ENCODE peak calls at places on chromosomes 13 and 19, in eight cellular contexts. W is cardiac fibroblast; S is CD4-positive, CD25-positive, alpha-beta regulatory T cell; N is thoracic aorta; M is adrenal gland; L is dorsolateral prefrontal cortex; F is lower leg skin; A is K562. Q is an unnamed sample.
A peak's percentile ranks its signal among the peaks of the same experiment; 100 is the strongest.

GRCh38 chr19:1259873-1260748 is 9.0 kb upstream of the CIRBP start:
- DNase-seq in S (peak; percentile 69), M (no peak), F (no peak), W (peak; percentile 48), N (no peak), A (no peak), L (no peak), Q (no peak)

GRCh38 chr13:100510208-100510997 is 78.2 kb downstream of the GGACT start:
- DNase-seq in M (no peak), A (no peak), N (no peak), S (no peak), F (no peak), W (no peak), L (no peak), Q (no peak)

GRCh38 chr19:51688665-51689571 is 4.2 kb upstream of the SPACA6 start:
- DNase-seq in A (peak; percentile 79), W (peak; percentile 97), S (no peak), N (peak; percentile 74), L (peak; percentile 89), M (peak; percentile 94), F (peak; percentile 72), Q (peak; percentile 88)

GRCh38 chr19:21022996-21023395 is 2.5 kb downstream of the ZNF430 start:
- DNase-seq in F (no peak), L (no peak), S (peak; percentile 42), M (no peak), A (peak; percentile 3), N (no peak), W (peak; percentile 80), Q (no peak)

GRCh38 chr13:30906411-30906990 is 430 bp downstream of the MEDAG start:
- DNase-seq in F (no peak), S (no peak), A (no peak), L (no peak), W (no peak), M (no peak), N (no peak), Q (no peak)

GRCh38 chr13:53683608-53684007 is 655.0 kb downstream of the OLFM4 start:
- DNase-seq in W (no peak), S (no peak), M (no peak), A (no peak), L (no peak), F (no peak), N (no peak), Q (no peak)

GRCh38 chr13:96090240-96091101 is 564 bp downstream of the HS6ST3 start:
- DNase-seq in L (no peak), S (no peak), F (no peak), W (peak; percentile 13), N (no peak), A (no peak), M (no peak), Q (no peak)

GRCh38 chr13:97659602-97660001 is 225.6 kb downstream of the RAP2A start:
- DNase-seq in L (peak; percentile 55), W (peak; percentile 6), N (no peak), A (no peak), M (peak; percentile 26), S (no peak), F (no peak), Q (no peak)

GRCh38 chr19:5254543-5254942 is 86.1 kb downstream of the PTPRS start:
- DNase-seq in A (no peak), S (no peak), W (no peak), L (no peak), N (no peak), F (no peak), M (no peak), Q (no peak)

GRCh38 chr13:101785858-101786257 is 333.4 kb downstream of the ITGBL1 start:
- DNase-seq in L (peak; percentile 34), A (no peak), N (no peak), M (no peak), W (peak; percentile 27), S (no peak), F (no peak), Q (no peak)

GRCh38 chr19:44882063-44882462 is 9.0 kb upstream of the TOMM40 start:
- DNase-seq in L (no peak), S (no peak), W (no peak), M (no peak), A (no peak), N (no peak), F (no peak), Q (no peak)

GRCh38 chr13:113078895-113079720 is 26.5 kb upstream of the F7 start:
- DNase-seq in W (no peak), M (no peak), A (no peak), F (no peak), N (no peak), S (no peak), L (peak; percentile 77), Q (no peak)
- H3K4me3 ChIP-seq in W (no peak overlapping the region), M (no peak overlapping the region), A (no peak overlapping the region), F (no peak overlapping the region), N (no peak overlapping the region), S (no peak overlapping the region), L (no peak overlapping the region), Q (no peak overlapping the region)

GRCh38 chr19:7098096-7098495 is 28.6 kb downstream of the ZNF557 start:
- DNase-seq in A (no peak), S (no peak), N (no peak), L (no peak), W (no peak), M (no peak), F (no peak), Q (no peak)
- H3K4me3 ChIP-seq in A (peak overlapping the region; percentile 60), S (peak overlapping the region; percentile 62), N (peak overlapping the region; percentile 92), L (no peak overlapping the region), W (peak overlapping the region; percentile 79), M (no peak overlapping the region), F (no peak overlapping the region), Q (peak overlapping the region; percentile 65)

DNA sequence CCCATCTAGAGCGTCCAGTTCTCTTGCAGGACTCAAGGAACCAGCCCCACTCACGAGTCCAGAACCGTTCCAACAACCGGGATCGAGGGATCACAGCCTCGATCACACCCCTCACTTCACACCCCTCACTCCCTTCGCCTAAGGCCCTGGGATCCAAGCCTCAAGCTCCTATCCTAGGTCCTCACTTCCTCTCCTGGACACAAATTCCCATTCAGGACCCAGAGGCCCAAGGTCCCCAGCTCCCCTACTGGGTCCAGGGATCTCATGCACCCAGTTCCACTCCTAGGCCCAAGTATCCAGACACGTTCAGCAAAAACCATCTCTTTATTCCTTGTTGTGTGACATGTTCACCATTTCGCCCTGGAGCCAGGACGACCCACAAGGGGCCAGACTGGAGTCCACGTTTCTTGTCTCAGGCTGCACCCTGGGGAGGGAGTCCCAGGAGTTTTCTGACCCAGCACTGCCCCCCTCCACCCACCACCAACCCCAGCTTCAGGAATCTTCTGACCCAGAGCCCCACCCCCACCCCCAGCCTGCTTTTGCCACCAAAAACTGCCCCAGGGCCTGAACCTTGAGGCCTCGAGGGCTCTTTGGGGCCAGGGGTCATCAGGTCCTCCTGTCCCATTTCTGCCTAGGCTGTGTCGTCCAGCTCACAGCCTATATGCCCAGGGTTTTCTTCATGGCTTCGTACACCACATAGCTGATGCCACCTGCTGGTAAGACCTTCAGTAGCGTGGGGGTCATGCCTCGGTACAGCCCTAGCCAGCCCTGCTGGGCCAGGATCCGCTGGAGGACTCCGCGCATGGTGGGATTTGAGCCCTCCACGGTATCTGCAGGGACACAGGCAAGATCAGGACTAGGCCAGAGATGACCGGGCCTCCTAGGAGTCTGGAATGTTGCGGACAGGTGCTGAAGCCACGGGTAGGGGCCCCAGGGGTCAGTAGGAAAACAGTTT is 1.4 kb upstream of the KHSRP start:
- DNase-seq in F (no peak), A (no peak), N (no peak), W (no peak), S (no peak), L (no peak), M (peak; percentile 38), Q (no peak)
- H3K4me3 ChIP-seq in F (no peak overlapping the region), A (no peak overlapping the region), N (peak overlapping the region; percentile 47), W (no peak overlapping the region), S (peak overlapping the region; percentile 41), L (peak overlapping the region; percentile 32), M (no peak overlapping the region), Q (no peak overlapping the region)

GRCh38 chr19:19515764-19516519 is at the start of gene NDUFA13:
- DNase-seq in F (peak; percentile 93), A (peak; percentile 89), M (peak; percentile 96), N (peak; percentile 65), L (peak; percentile 95), S (peak; percentile 95), W (peak; percentile 96), Q (peak; percentile 95)

GRCh38 chr19:19514881-19515763 is at the start of gene TSSK6:
- DNase-seq in W (no peak), L (no peak), N (no peak), F (no peak), M (peak; percentile 49), A (no peak), S (no peak), Q (no peak)

GRCh38 chr19:19513671-19514070 is 1.7 kb downstream of the TSSK6 start:
- DNase-seq in F (no peak), W (no peak), S (no peak), L (no peak), M (no peak), N (no peak), A (no peak), Q (no peak)

GRCh38 chr19:19514215-19514633 is 1.1 kb downstream of the TSSK6 start:
- DNase-seq in L (no peak), S (no peak), M (peak; percentile 77), W (peak; percentile 61), N (no peak), A (no peak), F (peak; percentile 39), Q (peak; percentile 79)

DNA sequence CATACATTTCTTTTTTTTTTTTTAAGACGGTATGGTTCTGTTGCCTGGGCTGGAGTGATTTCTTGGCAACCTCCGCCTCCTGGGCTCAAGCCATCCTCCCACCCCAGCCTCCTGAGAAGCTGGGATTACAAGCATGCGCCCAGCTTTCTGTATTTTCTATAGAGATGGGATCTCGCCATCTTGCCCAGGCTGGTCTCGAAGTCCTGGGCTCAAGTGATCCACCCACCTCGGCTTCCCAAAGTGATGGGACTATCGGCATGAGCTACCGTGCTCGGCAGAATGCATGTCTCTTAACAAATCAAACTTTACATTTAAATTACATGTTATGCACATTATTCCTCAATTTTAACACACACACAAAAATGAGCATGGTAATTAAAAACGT is 1.2 kb downstream of the NDUFA13 start:
- DNase-seq in M (no peak), W (no peak), F (no peak), S (no peak), L (no peak), A (no peak), N (no peak), Q (no peak)
- H3K4me3 ChIP-seq in M (no peak overlapping the region), W (peak overlapping the region; percentile 85), F (no peak overlapping the region), S (peak overlapping the region; percentile 26), L (no peak overlapping the region), A (peak overlapping the region; percentile 90), N (peak overlapping the region; percentile 85), Q (no peak overlapping the region)

DNA sequence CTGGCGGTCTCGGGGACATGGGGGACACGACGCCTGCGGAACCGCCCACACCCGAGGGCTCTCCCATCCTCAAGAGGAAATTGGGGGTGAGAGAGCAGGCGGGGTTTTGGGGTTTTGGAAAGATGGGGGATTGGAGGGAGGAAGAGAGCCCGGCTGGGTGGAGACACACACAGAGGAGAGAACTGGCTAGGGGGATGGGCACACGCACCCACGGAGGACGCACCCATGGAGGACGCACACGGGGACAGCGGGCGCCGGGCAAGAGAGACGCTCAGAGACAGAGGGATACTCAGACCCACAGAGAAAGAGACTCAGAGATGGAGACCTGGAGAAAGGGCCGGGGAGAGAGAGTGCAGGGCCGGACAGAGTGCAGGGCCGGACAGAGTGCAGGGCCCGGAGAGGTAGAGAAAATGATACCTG is 52.1 kb downstream of the MAP4K1 start:
- DNase-seq in L (no peak), W (no peak), A (no peak), S (no peak), N (no peak), F (no peak), M (no peak), Q (no peak)
- H3K4me3 ChIP-seq in L (no peak overlapping the region), W (no peak overlapping the region), A (no peak overlapping the region), S (no peak overlapping the region), N (peak overlapping the region; percentile 50), F (no peak overlapping the region), M (no peak overlapping the region), Q (no peak overlapping the region)

Q was measured in right atrium auricular region.